ENCODE peak calls at places on chromosomes 6 and 20, in five cellular contexts. One of them, this sample, is unnamed.

GRCh38 chr6:11343963-11344714 is 111.7 kb upstream of the NEDD9 start:
- DNase-seq in iPS-NIHi11: no peak
- DNase-seq in CD4-positive, CD25-positive, alpha-beta regulatory T cell: no peak
- DNase-seq in amygdala: no peak
- DNase-seq in astrocyte of the spinal cord: no peak
- DNase-seq in this sample: peak

GRCh38 chr6:122718616-122719015 is 60.9 kb upstream of the FABP7 start:
- DNase-seq in amygdala: no peak
- DNase-seq in iPS-NIHi11: no peak
- DNase-seq in CD4-positive, CD25-positive, alpha-beta regulatory T cell: no peak
- DNase-seq in astrocyte of the spinal cord: no peak
- DNase-seq in this sample: no peak

GRCh38 chr6:36595168-36595818 is 1.1 kb downstream of the SRSF3 start:
- DNase-seq in iPS-NIHi11: no peak
- DNase-seq in amygdala: no peak
- DNase-seq in astrocyte of the spinal cord: peak
- DNase-seq in CD4-positive, CD25-positive, alpha-beta regulatory T cell: peak
- DNase-seq in this sample: peak

GRCh38 chr6:52727908-52728307 is 35.4 kb downstream of the GSTA2 start:
- DNase-seq in iPS-NIHi11: no peak
- DNase-seq in astrocyte of the spinal cord: no peak
- DNase-seq in amygdala: no peak
- DNase-seq in CD4-positive, CD25-positive, alpha-beta regulatory T cell: no peak
- DNase-seq in this sample: no peak

GRCh38 chr6:157223486-157223885 is 99.8 kb downstream of the TMEM242 start:
- DNase-seq in CD4-positive, CD25-positive, alpha-beta regulatory T cell: no peak
- DNase-seq in amygdala: no peak
- DNase-seq in astrocyte of the spinal cord: no peak
- DNase-seq in iPS-NIHi11: no peak
- DNase-seq in this sample: no peak

GRCh38 chr20:22248052-22248667 is 336.2 kb downstream of the FOXA2 start:
- DNase-seq in amygdala: no peak
- DNase-seq in iPS-NIHi11: peak
- DNase-seq in CD4-positive, CD25-positive, alpha-beta regulatory T cell: no peak
- DNase-seq in astrocyte of the spinal cord: peak
- DNase-seq in this sample: peak

GRCh38 chr20:36542516-36543186 is 1.3 kb downstream of the MYL9 start:
- DNase-seq in CD4-positive, CD25-positive, alpha-beta regulatory T cell: no peak
- DNase-seq in iPS-NIHi11: no peak
- DNase-seq in astrocyte of the spinal cord: no peak
- DNase-seq in amygdala: no peak
- DNase-seq in this sample: no peak

GRCh38 chr6:19714415-19715165 is 122.6 kb upstream of the ID4 start:
- DNase-seq in CD4-positive, CD25-positive, alpha-beta regulatory T cell: no peak
- DNase-seq in astrocyte of the spinal cord: no peak
- DNase-seq in amygdala: no peak
- DNase-seq in iPS-NIHi11: no peak
- DNase-seq in this sample: peak

GRCh38 chr6:137044366-137045220 is at the start of gene IL20RA:
- DNase-seq in CD4-positive, CD25-positive, alpha-beta regulatory T cell: peak
- DNase-seq in amygdala: no peak
- DNase-seq in astrocyte of the spinal cord: peak
- DNase-seq in iPS-NIHi11: peak
- DNase-seq in this sample: peak

GRCh38 chr20:7015257-7015656 is 247.8 kb downstream of the BMP2 start:
- DNase-seq in astrocyte of the spinal cord: no peak
- DNase-seq in amygdala: no peak
- DNase-seq in CD4-positive, CD25-positive, alpha-beta regulatory T cell: no peak
- DNase-seq in iPS-NIHi11: no peak
- DNase-seq in this sample: no peak

GRCh38 chr6:15642276-15642675 is 20.6 kb downstream of the DTNBP1 start:
- DNase-seq in amygdala: no peak
- DNase-seq in astrocyte of the spinal cord: no peak
- DNase-seq in iPS-NIHi11: peak
- DNase-seq in CD4-positive, CD25-positive, alpha-beta regulatory T cell: peak
- DNase-seq in this sample: peak

GRCh38 chr20:34268145-34268544 is 26.9 kb downstream of the ASIP start:
- DNase-seq in amygdala: no peak
- DNase-seq in astrocyte of the spinal cord: no peak
- DNase-seq in CD4-positive, CD25-positive, alpha-beta regulatory T cell: no peak
- DNase-seq in iPS-NIHi11: no peak
- DNase-seq in this sample: no peak

GRCh38 chr6:135672256-135672655 is 174.7 kb upstream of the AHI1 start:
- DNase-seq in CD4-positive, CD25-positive, alpha-beta regulatory T cell: no peak
- DNase-seq in iPS-NIHi11: no peak
- DNase-seq in amygdala: no peak
- DNase-seq in astrocyte of the spinal cord: no peak
- DNase-seq in this sample: no peak

GRCh38 chr6:12693122-12693521 is 23.4 kb upstream of the PHACTR1 start:
- DNase-seq in CD4-positive, CD25-positive, alpha-beta regulatory T cell: no peak
- DNase-seq in amygdala: no peak
- DNase-seq in astrocyte of the spinal cord: no peak
- DNase-seq in iPS-NIHi11: no peak
- DNase-seq in this sample: no peak

GRCh38 chr6:125789167-125789566 is 1.6 kb upstream of the NCOA7 start:
- DNase-seq in iPS-NIHi11: no peak
- DNase-seq in amygdala: no peak
- DNase-seq in astrocyte of the spinal cord: no peak
- DNase-seq in CD4-positive, CD25-positive, alpha-beta regulatory T cell: peak
- DNase-seq in this sample: no peak

GRCh38 chr6:110181131-110182027 is 1.2 kb downstream of the CDC40 start:
- DNase-seq in amygdala: no peak
- DNase-seq in astrocyte of the spinal cord: no peak
- DNase-seq in iPS-NIHi11: no peak
- DNase-seq in CD4-positive, CD25-positive, alpha-beta regulatory T cell: no peak
- DNase-seq in this sample: no peak

GRCh38 chr6:27295301-27296079 is 16.6 kb downstream of the POM121L2 start:
- DNase-seq in CD4-positive, CD25-positive, alpha-beta regulatory T cell: no peak
- DNase-seq in iPS-NIHi11: peak
- DNase-seq in amygdala: no peak
- DNase-seq in astrocyte of the spinal cord: peak
- DNase-seq in this sample: peak

GRCh38 chr6:149443411-149444181 is 41.2 kb downstream of the ZC3H12D start:
- DNase-seq in CD4-positive, CD25-positive, alpha-beta regulatory T cell: no peak
- DNase-seq in astrocyte of the spinal cord: peak
- DNase-seq in amygdala: peak
- DNase-seq in iPS-NIHi11: no peak
- DNase-seq in this sample: no peak

GRCh38 chr20:14232650-14233049 is 104.8 kb downstream of the FLRT3 start:
- DNase-seq in iPS-NIHi11: no peak
- DNase-seq in CD4-positive, CD25-positive, alpha-beta regulatory T cell: no peak
- DNase-seq in amygdala: no peak
- DNase-seq in astrocyte of the spinal cord: no peak
- DNase-seq in this sample: no peak

GRCh38 chr6:43878823-43879495 is 108.9 kb downstream of the VEGFA start:
- DNase-seq in CD4-positive, CD25-positive, alpha-beta regulatory T cell: no peak
- DNase-seq in iPS-NIHi11: no peak
- DNase-seq in amygdala: peak
- DNase-seq in astrocyte of the spinal cord: no peak
- DNase-seq in this sample: no peak

GRCh38 chr6:117399924-117400323 is 25.8 kb downstream of the ROS1 start:
- DNase-seq in astrocyte of the spinal cord: peak
- DNase-seq in CD4-positive, CD25-positive, alpha-beta regulatory T cell: no peak
- DNase-seq in amygdala: no peak
- DNase-seq in iPS-NIHi11: peak
- DNase-seq in this sample: peak

GRCh38 chr6:40492126-40492525 is 95.0 kb downstream of the LRFN2 start:
- DNase-seq in iPS-NIHi11: peak
- DNase-seq in CD4-positive, CD25-positive, alpha-beta regulatory T cell: no peak
- DNase-seq in amygdala: no peak
- DNase-seq in astrocyte of the spinal cord: no peak
- DNase-seq in this sample: peak

GRCh38 chr6:52546192-52546591 is 30.7 kb downstream of the TRAM2 start:
- DNase-seq in iPS-NIHi11: no peak
- DNase-seq in amygdala: no peak
- DNase-seq in astrocyte of the spinal cord: no peak
- DNase-seq in CD4-positive, CD25-positive, alpha-beta regulatory T cell: no peak
- DNase-seq in this sample: no peak

GRCh38 chr20:7094438-7094997 is 327.0 kb downstream of the BMP2 start:
- DNase-seq in CD4-positive, CD25-positive, alpha-beta regulatory T cell: peak
- DNase-seq in amygdala: no peak
- DNase-seq in iPS-NIHi11: peak
- DNase-seq in astrocyte of the spinal cord: peak
- DNase-seq in this sample: peak

GRCh38 chr20:34871320-34871926 is 1.2 kb downstream of the GGT7 start:
- DNase-seq in iPS-NIHi11: no peak
- DNase-seq in amygdala: no peak
- DNase-seq in CD4-positive, CD25-positive, alpha-beta regulatory T cell: no peak
- DNase-seq in astrocyte of the spinal cord: no peak
- DNase-seq in this sample: no peak

GRCh38 chr20:45456632-45457031 is 12.9 kb upstream of the WFDC2 start:
- DNase-seq in amygdala: no peak
- DNase-seq in CD4-positive, CD25-positive, alpha-beta regulatory T cell: peak
- DNase-seq in astrocyte of the spinal cord: no peak
- DNase-seq in iPS-NIHi11: peak
- DNase-seq in this sample: peak

GRCh38 chr6:40855481-40855880 is 183.5 kb downstream of the UNC5CL start:
- DNase-seq in CD4-positive, CD25-positive, alpha-beta regulatory T cell: no peak
- DNase-seq in iPS-NIHi11: no peak
- DNase-seq in astrocyte of the spinal cord: no peak
- DNase-seq in amygdala: no peak
- DNase-seq in this sample: no peak

GRCh38 chr6:166512567-166512966 is 73.9 kb downstream of the RAMACL start:
- DNase-seq in amygdala: no peak
- DNase-seq in CD4-positive, CD25-positive, alpha-beta regulatory T cell: peak
- DNase-seq in astrocyte of the spinal cord: no peak
- DNase-seq in iPS-NIHi11: no peak
- DNase-seq in this sample: peak

GRCh38 chr20:46010491-46011405 is 2.0 kb downstream of the MMP9 start:
- DNase-seq in CD4-positive, CD25-positive, alpha-beta regulatory T cell: peak
- DNase-seq in astrocyte of the spinal cord: no peak
- DNase-seq in amygdala: no peak
- DNase-seq in iPS-NIHi11: no peak
- DNase-seq in this sample: no peak

GRCh38 chr20:33601016-33601415 is 61.1 kb upstream of the C20orf144 start:
- DNase-seq in astrocyte of the spinal cord: no peak
- DNase-seq in iPS-NIHi11: no peak
- DNase-seq in amygdala: no peak
- DNase-seq in CD4-positive, CD25-positive, alpha-beta regulatory T cell: no peak
- DNase-seq in this sample: no peak

GRCh38 chr6:43923376-43924221 is 153.6 kb downstream of the VEGFA start:
- DNase-seq in astrocyte of the spinal cord: peak
- DNase-seq in iPS-NIHi11: no peak
- DNase-seq in CD4-positive, CD25-positive, alpha-beta regulatory T cell: no peak
- DNase-seq in amygdala: no peak
- DNase-seq in this sample: no peak

This sample was measured in mesendoderm.